ENCODE peak calls at places on chromosomes 12 and 14, in eight cellular contexts. L, V, X, N, F, D, R and C are unnamed samples.
A peak's percentile ranks its signal among the peaks of the same experiment; 100 is the strongest.

GRCh38 chr14:69581316-69581935 is 6.8 kb upstream of the CCDC177 start:
- DNase-seq in L (no peak), V (no peak), R (no peak), N (no peak), X (no peak), D (no peak), F (no peak), C (no peak)

GRCh38 chr12:123936471-123936870 is 36.2 kb downstream of the CCDC92 start:
- DNase-seq in N (no peak), V (no peak), D (no peak), R (no peak), L (no peak), F (no peak), X (no peak), C (no peak)

GRCh38 chr12:128801879-128802391 is 21.8 kb downstream of the SLC15A4 start:
- DNase-seq in F (peak; percentile 14), V (no peak), N (no peak), X (no peak), R (no peak), L (no peak), D (no peak), C (no peak)

GRCh38 chr12:100646896-100647295 is 73.4 kb downstream of the GAS2L3 start:
- DNase-seq in D (no peak), R (no peak), N (no peak), F (no peak), L (no peak), X (no peak), V (no peak), C (no peak)

GRCh38 chr14:79629891-79630560 is 581.3 kb downstream of the DIO2 start:
- DNase-seq in X (no peak), R (no peak), L (no peak), D (no peak), N (no peak), V (no peak), F (no peak), C (no peak)

GRCh38 chr14:63701614-63702291 is 26.1 kb downstream of the SGPP1 start:
- DNase-seq in N (no peak), V (no peak), D (no peak), R (no peak), L (no peak), X (no peak), F (no peak), C (no peak)

GRCh38 chr12:81758421-81759214 is 532 bp downstream of the PPFIA2 start:
- DNase-seq in R (no peak), L (peak; percentile 75), N (peak; percentile 79), D (no peak), V (no peak), F (peak; percentile 62), X (no peak), C (no peak)

GRCh38 chr12:71763682-71764379 is 9.2 kb downstream of the RAB21 start:
- DNase-seq in L (no peak), V (no peak), X (no peak), D (no peak), F (no peak), N (no peak), R (no peak), C (no peak)

GRCh38 chr12:91353266-91353665 is 170.6 kb upstream of the DCN start:
- DNase-seq in D (no peak), X (no peak), N (no peak), R (no peak), L (no peak), V (no peak), F (no peak), C (no peak)

GRCh38 chr14:68688872-68689371 is 103.9 kb downstream of the ZFP36L1 start:
- DNase-seq in V (no peak), F (peak; percentile 63), X (no peak), L (peak; percentile 74), N (peak; percentile 50), R (no peak), D (no peak), C (no peak)

GRCh38 chr12:89673603-89674002 is 35.0 kb downstream of the ATP2B1 start:
- DNase-seq in X (no peak), F (no peak), D (no peak), R (no peak), L (no peak), N (no peak), V (no peak), C (no peak)

GRCh38 chr14:92093320-92093719 is 13.1 kb downstream of the ATXN3 start:
- DNase-seq in F (no peak), V (no peak), L (peak; percentile 36), X (no peak), N (no peak), R (no peak), D (no peak), C (no peak)

GRCh38 chr12:104930388-104931326 is 27.4 kb downstream of the SLC41A2 start:
- DNase-seq in F (no peak), V (peak; percentile 90), N (no peak), D (peak; percentile 3), X (no peak), L (no peak), R (no peak), C (no peak)

GRCh38 chr14:47539065-47539464 is 136.3 kb downstream of the MDGA2 start:
- DNase-seq in X (no peak), N (peak; percentile 53), R (no peak), V (no peak), D (peak; percentile 10), F (no peak), L (no peak), C (no peak)

GRCh38 chr12:74415633-74416032 is 122.0 kb upstream of the ATXN7L3B start:
- DNase-seq in F (no peak), V (no peak), X (no peak), D (peak; percentile 48), R (no peak), N (no peak), L (peak; percentile 10), C (no peak)

GRCh38 chr12:95582230-95583058 is 31.2 kb upstream of the USP44 start:
- DNase-seq in X (no peak), R (no peak), L (peak; percentile 43), F (no peak), N (no peak), V (no peak), D (peak; percentile 37), C (no peak)

GRCh38 chr14:23863836-23864235 is 89.7 kb upstream of the DHRS4 start:
- DNase-seq in X (no peak), F (no peak), N (no peak), D (no peak), V (no peak), R (no peak), L (no peak), C (no peak)

DNA sequence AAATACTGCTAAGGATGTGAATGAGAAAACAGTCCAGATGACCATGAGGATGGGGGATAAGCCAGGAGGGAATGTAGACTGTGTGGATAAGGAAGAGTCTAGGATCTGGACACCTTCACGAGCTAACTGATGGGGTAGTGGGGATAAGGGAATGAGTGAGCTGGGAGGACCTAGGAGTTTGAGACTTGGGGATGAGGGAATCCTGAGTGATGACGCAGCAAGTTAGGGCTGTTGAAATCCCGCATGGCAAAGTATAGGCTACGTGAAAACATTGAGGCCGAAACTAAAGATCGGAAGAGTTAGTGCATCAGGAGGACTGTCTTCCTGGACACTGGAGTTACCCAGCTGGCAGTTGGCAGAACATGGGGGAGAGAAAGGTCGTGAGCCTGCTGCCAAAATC is 129.2 kb upstream of the EEA1 start:
- DNase-seq in N (no peak), L (no peak), D (no peak), F (no peak), R (no peak), V (no peak), X (peak; percentile 79), C (no peak)
- TF ChIP-seq POLR2AphosphoS5 in N (no peak), L (no peak), D (no peak), F (no peak), R (no peak), V (no peak), X (no peak), C (no peak)

GRCh38 chr12:110661337-110661972 is 27.5 kb downstream of the HVCN1 start:
- DNase-seq in R (peak; percentile 66), V (peak; percentile 92), N (no peak), D (no peak), L (no peak), X (no peak), F (peak; percentile 73), C (peak; percentile 27)
- TF ChIP-seq EP300 in R (no peak), V (peak; percentile 97), N (no peak), D (no peak), L (no peak), X (no peak), F (no peak), C (no peak)

GRCh38 chr12:113202300-113203075 is 17.0 kb downstream of the RITA1 start:
- DNase-seq in V (no peak), R (no peak), X (no peak), N (no peak), L (no peak), D (no peak), F (no peak), C (no peak)

GRCh38 chr12:113197518-113198077 is 12.1 kb downstream of the RITA1 start:
- DNase-seq in N (no peak), V (no peak), R (no peak), D (no peak), X (no peak), L (no peak), F (no peak), C (no peak)

GRCh38 chr12:113201187-113202177 is 16.0 kb downstream of the RITA1 start:
- DNase-seq in V (no peak), X (no peak), L (no peak), D (no peak), R (no peak), N (no peak), F (no peak), C (no peak)

GRCh38 chr12:113198286-113198685 is 12.8 kb downstream of the RITA1 start:
- DNase-seq in N (no peak), D (no peak), F (no peak), R (no peak), L (no peak), X (no peak), V (no peak), C (no peak)

DNA sequence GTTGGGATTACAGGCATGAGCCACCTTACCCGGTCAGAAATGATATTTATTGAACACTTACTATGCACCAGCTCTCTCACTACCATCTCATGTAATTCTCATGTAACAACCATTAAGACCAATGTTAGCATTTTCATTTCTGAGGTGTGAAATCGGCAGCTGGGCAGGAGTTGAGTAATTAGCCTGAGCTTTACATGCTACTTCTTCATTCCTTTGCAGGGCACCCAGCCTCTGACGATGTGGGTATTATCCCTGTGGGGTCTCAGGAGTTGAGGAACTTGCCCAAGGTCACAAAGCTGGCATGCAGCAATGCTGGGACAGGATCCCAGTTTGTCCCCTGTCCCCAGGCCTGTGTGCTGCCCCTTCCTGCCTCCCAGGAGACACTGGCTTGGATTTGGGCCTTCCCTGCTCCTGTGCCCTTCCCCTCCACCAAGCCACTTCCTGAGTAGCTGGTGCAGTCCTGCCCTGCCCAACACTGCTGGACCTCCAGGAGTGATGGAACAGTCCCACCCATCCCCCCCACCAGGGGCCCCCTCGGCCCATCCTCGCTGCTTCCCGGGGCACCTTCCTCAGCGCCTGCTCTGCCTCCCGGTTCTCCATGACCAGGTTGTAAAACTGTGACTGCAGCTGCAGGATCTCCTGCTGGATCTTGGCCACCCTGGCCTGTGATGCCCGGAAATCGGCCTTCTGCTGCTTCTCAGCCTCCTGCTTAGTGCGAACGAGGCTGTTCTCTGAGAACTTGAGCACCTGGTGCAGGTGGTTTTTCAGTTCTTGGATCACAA is 14.7 kb downstream of the RITA1 start:
- DNase-seq in R (no peak), N (no peak), L (no peak), X (no peak), V (no peak), D (no peak), F (no peak), C (no peak)
- TF ChIP-seq POLR2AphosphoS5 in R (no peak), N (no peak), L (no peak), X (no peak), V (no peak), D (no peak), F (no peak), C (no peak)

GRCh38 chr12:108788076-108788782 is 56.9 kb upstream of the CORO1C start:
- DNase-seq in X (no peak), V (no peak), L (no peak), R (peak; percentile 34), F (peak; percentile 86), D (no peak), N (no peak), C (no peak)
- TF ChIP-seq EP300 in X (no peak), V (no peak), L (no peak), R (no peak), F (no peak), D (no peak), N (no peak), C (no peak)